ENCODE peak calls at places on chromosome 6, in nine cellular contexts. One of them, this sample, is unnamed.

GRCh38 chr6:106119526-106119925 is 33.4 kb downstream of the PRDM1 start:
- DNase-seq in NB4: no peak
- DNase-seq in heart left ventricle: no peak
- DNase-seq in breast epithelium: peak
- DNase-seq in endothelial cell of umbilical vein: no peak
- DNase-seq in Peyer's patch: no peak
- DNase-seq in HepG2: no peak
- DNase-seq in lower leg skin: peak
- DNase-seq in body of pancreas: no peak
- DNase-seq in this sample: no peak

GRCh38 chr6:144334150-144334708 is 49.1 kb downstream of the UTRN start:
- DNase-seq in NB4: peak
- DNase-seq in heart left ventricle: no peak
- DNase-seq in breast epithelium: no peak
- DNase-seq in endothelial cell of umbilical vein: no peak
- DNase-seq in Peyer's patch: peak
- DNase-seq in HepG2: no peak
- DNase-seq in lower leg skin: no peak
- DNase-seq in body of pancreas: no peak
- DNase-seq in this sample: no peak

GRCh38 chr6:106702046-106702445 is 72.7 kb downstream of the QRSL1 start:
- DNase-seq in NB4: no peak
- DNase-seq in heart left ventricle: no peak
- DNase-seq in breast epithelium: no peak
- DNase-seq in endothelial cell of umbilical vein: no peak
- DNase-seq in Peyer's patch: peak
- DNase-seq in HepG2: no peak
- DNase-seq in lower leg skin: no peak
- DNase-seq in body of pancreas: no peak
- DNase-seq in this sample: no peak

GRCh38 chr6:39362487-39362865 is 40.0 kb upstream of the KCNK16 start:
- DNase-seq in NB4: peak
- DNase-seq in heart left ventricle: no peak
- DNase-seq in breast epithelium: no peak
- DNase-seq in endothelial cell of umbilical vein: no peak
- DNase-seq in Peyer's patch: no peak
- DNase-seq in HepG2: no peak
- DNase-seq in lower leg skin: peak
- DNase-seq in body of pancreas: no peak
- DNase-seq in this sample: no peak

GRCh38 chr6:43762410-43762768 is 7.6 kb upstream of the VEGFA start:
- DNase-seq in NB4: no peak
- DNase-seq in heart left ventricle: no peak
- DNase-seq in breast epithelium: no peak
- DNase-seq in endothelial cell of umbilical vein: no peak
- DNase-seq in Peyer's patch: no peak
- DNase-seq in HepG2: no peak
- DNase-seq in lower leg skin: peak
- DNase-seq in body of pancreas: no peak
- DNase-seq in this sample: no peak

GRCh38 chr6:79453558-79454042 is 83.6 kb downstream of the LCA5 start:
- DNase-seq in NB4: peak
- DNase-seq in heart left ventricle: no peak
- DNase-seq in breast epithelium: peak
- DNase-seq in endothelial cell of umbilical vein: no peak
- DNase-seq in Peyer's patch: no peak
- DNase-seq in HepG2: no peak
- DNase-seq in lower leg skin: no peak
- DNase-seq in body of pancreas: no peak
- DNase-seq in this sample: no peak

GRCh38 chr6:32664827-32665362 is 1.6 kb downstream of the HLA-DQB1 start:
- DNase-seq in NB4: no peak
- DNase-seq in heart left ventricle: peak
- DNase-seq in breast epithelium: no peak
- DNase-seq in endothelial cell of umbilical vein: no peak
- DNase-seq in Peyer's patch: peak
- DNase-seq in HepG2: no peak
- DNase-seq in lower leg skin: peak
- DNase-seq in body of pancreas: no peak
- DNase-seq in this sample: no peak

GRCh38 chr6:136343700-136344099 is 54.1 kb upstream of the BCLAF1 start:
- DNase-seq in NB4: no peak
- DNase-seq in heart left ventricle: no peak
- DNase-seq in breast epithelium: no peak
- DNase-seq in endothelial cell of umbilical vein: no peak
- DNase-seq in Peyer's patch: no peak
- DNase-seq in HepG2: no peak
- DNase-seq in lower leg skin: no peak
- DNase-seq in body of pancreas: no peak
- DNase-seq in this sample: no peak

GRCh38 chr6:26026833-26027490 is 60.3 kb upstream of the HFE start:
- DNase-seq in NB4: peak
- DNase-seq in heart left ventricle: peak
- DNase-seq in breast epithelium: peak
- DNase-seq in endothelial cell of umbilical vein: peak
- DNase-seq in Peyer's patch: peak
- DNase-seq in HepG2: peak
- DNase-seq in lower leg skin: peak
- DNase-seq in body of pancreas: peak
- DNase-seq in this sample: peak

GRCh38 chr6:30938730-30939129 is 2.0 kb upstream of the MUCL3 start:
- DNase-seq in NB4: no peak
- DNase-seq in heart left ventricle: no peak
- DNase-seq in breast epithelium: no peak
- DNase-seq in endothelial cell of umbilical vein: no peak
- DNase-seq in Peyer's patch: no peak
- DNase-seq in HepG2: no peak
- DNase-seq in lower leg skin: no peak
- DNase-seq in body of pancreas: no peak
- DNase-seq in this sample: no peak

GRCh38 chr6:30937265-30937664 is 3.5 kb upstream of the MUCL3 start:
- DNase-seq in NB4: no peak
- DNase-seq in heart left ventricle: no peak
- DNase-seq in breast epithelium: no peak
- DNase-seq in endothelial cell of umbilical vein: no peak
- DNase-seq in Peyer's patch: no peak
- DNase-seq in HepG2: no peak
- DNase-seq in lower leg skin: no peak
- DNase-seq in body of pancreas: no peak
- DNase-seq in this sample: no peak

GRCh38 chr6:30939473-30939872 is 1.3 kb upstream of the MUCL3 start:
- DNase-seq in NB4: no peak
- DNase-seq in heart left ventricle: no peak
- DNase-seq in breast epithelium: no peak
- DNase-seq in endothelial cell of umbilical vein: no peak
- DNase-seq in Peyer's patch: no peak
- DNase-seq in HepG2: no peak
- DNase-seq in lower leg skin: no peak
- DNase-seq in body of pancreas: peak
- DNase-seq in this sample: no peak

GRCh38 chr6:30942338-30943060 is 1.7 kb downstream of the MUCL3 start:
- DNase-seq in NB4: no peak
- DNase-seq in heart left ventricle: no peak
- DNase-seq in breast epithelium: peak
- DNase-seq in endothelial cell of umbilical vein: peak
- DNase-seq in Peyer's patch: peak
- DNase-seq in HepG2: peak
- DNase-seq in lower leg skin: peak
- DNase-seq in body of pancreas: peak
- DNase-seq in this sample: peak

GRCh38 chr6:30940361-30941001 is at the start of gene MUCL3:
- DNase-seq in NB4: no peak
- DNase-seq in heart left ventricle: no peak
- DNase-seq in breast epithelium: no peak
- DNase-seq in endothelial cell of umbilical vein: no peak
- DNase-seq in Peyer's patch: peak
- DNase-seq in HepG2: no peak
- DNase-seq in lower leg skin: no peak
- DNase-seq in body of pancreas: no peak
- DNase-seq in this sample: no peak
- TF ChIP-seq CTCF in NB4: no peak
- TF ChIP-seq CTCF in heart left ventricle: no peak
- TF ChIP-seq CTCF in breast epithelium: no peak
- TF ChIP-seq CTCF in endothelial cell of umbilical vein: no peak
- TF ChIP-seq CTCF in Peyer's patch: no peak
- TF ChIP-seq CTCF in HepG2: no peak
- TF ChIP-seq CTCF in lower leg skin: no peak
- TF ChIP-seq CTCF in body of pancreas: no peak
- TF ChIP-seq CTCF in this sample: no peak

GRCh38 chr6:30727920-30728605 is 7.9 kb downstream of the TUBB start:
- DNase-seq in NB4: peak
- DNase-seq in heart left ventricle: no peak
- DNase-seq in breast epithelium: no peak
- DNase-seq in endothelial cell of umbilical vein: peak
- DNase-seq in Peyer's patch: no peak
- DNase-seq in HepG2: no peak
- DNase-seq in lower leg skin: no peak
- DNase-seq in body of pancreas: no peak
- DNase-seq in this sample: no peak

GRCh38 chr6:30726506-30727413 is 6.6 kb downstream of the TUBB start:
- DNase-seq in NB4: no peak
- DNase-seq in heart left ventricle: no peak
- DNase-seq in breast epithelium: no peak
- DNase-seq in endothelial cell of umbilical vein: no peak
- DNase-seq in Peyer's patch: no peak
- DNase-seq in HepG2: no peak
- DNase-seq in lower leg skin: no peak
- DNase-seq in body of pancreas: no peak
- DNase-seq in this sample: no peak

GRCh38 chr6:30724906-30725667 is 4.9 kb downstream of the TUBB start:
- DNase-seq in NB4: peak
- DNase-seq in heart left ventricle: no peak
- DNase-seq in breast epithelium: no peak
- DNase-seq in endothelial cell of umbilical vein: no peak
- DNase-seq in Peyer's patch: no peak
- DNase-seq in HepG2: no peak
- DNase-seq in lower leg skin: no peak
- DNase-seq in body of pancreas: no peak
- DNase-seq in this sample: no peak

GRCh38 chr6:30722280-30723112 is 2.3 kb downstream of the TUBB start:
- DNase-seq in NB4: peak
- DNase-seq in heart left ventricle: peak
- DNase-seq in breast epithelium: peak
- DNase-seq in endothelial cell of umbilical vein: peak
- DNase-seq in Peyer's patch: peak
- DNase-seq in HepG2: peak
- DNase-seq in lower leg skin: peak
- DNase-seq in body of pancreas: peak
- DNase-seq in this sample: peak

GRCh38 chr6:30725713-30726505 is 5.8 kb downstream of the TUBB start:
- DNase-seq in NB4: peak
- DNase-seq in heart left ventricle: no peak
- DNase-seq in breast epithelium: no peak
- DNase-seq in endothelial cell of umbilical vein: peak
- DNase-seq in Peyer's patch: no peak
- DNase-seq in HepG2: no peak
- DNase-seq in lower leg skin: no peak
- DNase-seq in body of pancreas: no peak
- DNase-seq in this sample: no peak
- TF ChIP-seq POLR2A in NB4: no peak
- TF ChIP-seq POLR2A in heart left ventricle: no peak
- TF ChIP-seq POLR2A in breast epithelium: no peak
- TF ChIP-seq POLR2A in endothelial cell of umbilical vein: peak
- TF ChIP-seq POLR2A in Peyer's patch: no peak
- TF ChIP-seq POLR2A in HepG2: no peak
- TF ChIP-seq POLR2A in lower leg skin: no peak
- TF ChIP-seq POLR2A in body of pancreas: no peak
- TF ChIP-seq POLR2A in this sample: no peak

GRCh38 chr6:70292144-70292543 is 10.7 kb downstream of the COL9A1 start:
- DNase-seq in NB4: no peak
- DNase-seq in heart left ventricle: no peak
- DNase-seq in breast epithelium: no peak
- DNase-seq in endothelial cell of umbilical vein: no peak
- DNase-seq in Peyer's patch: no peak
- DNase-seq in HepG2: no peak
- DNase-seq in lower leg skin: no peak
- DNase-seq in body of pancreas: no peak
- DNase-seq in this sample: no peak

DNA sequence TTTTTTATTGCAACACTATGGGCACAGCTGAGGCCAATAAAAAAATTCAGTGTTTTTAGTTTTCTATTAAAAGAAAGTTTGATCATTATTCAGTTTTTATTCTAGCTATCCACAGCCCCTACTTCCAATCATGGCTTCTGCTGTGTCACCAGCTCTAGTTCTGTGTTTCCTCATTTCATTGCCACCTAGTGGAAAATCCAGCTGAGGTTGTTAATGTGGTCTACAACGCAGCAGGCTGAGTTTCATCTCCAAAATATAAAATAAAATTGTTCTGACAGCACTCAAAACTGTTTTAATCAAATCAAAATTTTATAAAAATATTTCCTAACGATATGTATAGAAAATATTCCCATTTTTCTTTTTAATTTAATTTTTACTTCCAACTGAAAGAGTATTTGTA is 13.6 kb downstream of the COL9A1 start:
- DNase-seq in NB4: peak
- DNase-seq in heart left ventricle: no peak
- DNase-seq in breast epithelium: no peak
- DNase-seq in endothelial cell of umbilical vein: no peak
- DNase-seq in Peyer's patch: no peak
- DNase-seq in HepG2: peak
- DNase-seq in lower leg skin: no peak
- DNase-seq in body of pancreas: no peak
- DNase-seq in this sample: no peak
- TF ChIP-seq CTCF in NB4: no peak
- TF ChIP-seq CTCF in heart left ventricle: no peak
- TF ChIP-seq CTCF in breast epithelium: no peak
- TF ChIP-seq CTCF in endothelial cell of umbilical vein: no peak
- TF ChIP-seq CTCF in Peyer's patch: no peak
- TF ChIP-seq CTCF in HepG2: peak
- TF ChIP-seq CTCF in lower leg skin: no peak
- TF ChIP-seq CTCF in body of pancreas: no peak
- TF ChIP-seq CTCF in this sample: no peak

GRCh38 chr6:3136361-3136760 is 17.9 kb downstream of the BPHL start:
- DNase-seq in NB4: no peak
- DNase-seq in heart left ventricle: no peak
- DNase-seq in breast epithelium: no peak
- DNase-seq in endothelial cell of umbilical vein: no peak
- DNase-seq in Peyer's patch: no peak
- DNase-seq in HepG2: no peak
- DNase-seq in lower leg skin: no peak
- DNase-seq in body of pancreas: no peak
- DNase-seq in this sample: no peak

GRCh38 chr6:3128381-3129108 is 10.0 kb downstream of the BPHL start:
- DNase-seq in NB4: no peak
- DNase-seq in heart left ventricle: no peak
- DNase-seq in breast epithelium: no peak
- DNase-seq in endothelial cell of umbilical vein: no peak
- DNase-seq in Peyer's patch: no peak
- DNase-seq in HepG2: no peak
- DNase-seq in lower leg skin: no peak
- DNase-seq in body of pancreas: no peak
- DNase-seq in this sample: no peak

GRCh38 chr6:3135668-3136297 is 17.3 kb downstream of the BPHL start:
- DNase-seq in NB4: no peak
- DNase-seq in heart left ventricle: no peak
- DNase-seq in breast epithelium: no peak
- DNase-seq in endothelial cell of umbilical vein: no peak
- DNase-seq in Peyer's patch: no peak
- DNase-seq in HepG2: peak
- DNase-seq in lower leg skin: no peak
- DNase-seq in body of pancreas: peak
- DNase-seq in this sample: no peak

GRCh38 chr6:3133515-3133914 is 15.0 kb downstream of the BPHL start:
- DNase-seq in NB4: no peak
- DNase-seq in heart left ventricle: no peak
- DNase-seq in breast epithelium: no peak
- DNase-seq in endothelial cell of umbilical vein: no peak
- DNase-seq in Peyer's patch: no peak
- DNase-seq in HepG2: no peak
- DNase-seq in lower leg skin: no peak
- DNase-seq in body of pancreas: no peak
- DNase-seq in this sample: no peak

GRCh38 chr6:3131695-3132094 is 13.2 kb downstream of the BPHL start:
- DNase-seq in NB4: no peak
- DNase-seq in heart left ventricle: no peak
- DNase-seq in breast epithelium: no peak
- DNase-seq in endothelial cell of umbilical vein: no peak
- DNase-seq in Peyer's patch: no peak
- DNase-seq in HepG2: no peak
- DNase-seq in lower leg skin: no peak
- DNase-seq in body of pancreas: no peak
- DNase-seq in this sample: no peak
- TF ChIP-seq POLR2A in NB4: no peak
- TF ChIP-seq POLR2A in heart left ventricle: no peak
- TF ChIP-seq POLR2A in breast epithelium: no peak
- TF ChIP-seq POLR2A in endothelial cell of umbilical vein: no peak
- TF ChIP-seq POLR2A in Peyer's patch: no peak
- TF ChIP-seq POLR2A in HepG2: no peak
- TF ChIP-seq POLR2A in lower leg skin: no peak
- TF ChIP-seq POLR2A in body of pancreas: no peak
- TF ChIP-seq POLR2A in this sample: no peak

This sample was measured in testis.